ENCODE peak calls at places on chromosomes 5 and 9, in ten cellular contexts. G, O, N, K, C, E, F, U, B and D are unnamed samples. For H3K4me1 and H3K27me3, the result is how much of the 10 kb centered on the place peaks cover.

GRCh38 chr9:107020040-107020530 is 157.1 kb downstream of the ZNF462 start:
- DNase-seq in E (no peak), K (no peak), G (no peak), B (peak), F (peak), U (peak), O (peak), N (no peak), C (peak), D (peak)

GRCh38 chr5:170571331-170571731 is 67.5 kb downstream of the KCNIP1 start:
- DNase-seq in O (peak), K (no peak), F (peak), B (no peak), G (no peak), C (no peak), N (no peak), U (no peak), E (peak), D (no peak)

GRCh38 chr9:91760906-91761305 is 189.1 kb downstream of the ROR2 start:
- DNase-seq in N (no peak), G (no peak), U (no peak), F (peak), O (no peak), K (no peak), B (no peak), E (no peak), C (no peak), D (no peak)

GRCh38 chr5:1789838-1790462 is 9.7 kb downstream of the MRPL36 start:
- DNase-seq in K (no peak), E (no peak), F (no peak), B (no peak), N (no peak), U (peak), G (no peak), C (no peak), O (no peak), D (peak)

GRCh38 chr5:115241881-115242642 is 20.6 kb downstream of the PGGT1B start:
- DNase-seq in O (no peak), N (no peak), F (no peak), U (no peak), E (no peak), B (no peak), C (no peak), G (no peak), K (no peak), D (no peak)

GRCh38 chr5:91072891-91073290 is 310.2 kb downstream of the ARRDC3 start:
- DNase-seq in E (no peak), B (peak), G (no peak), F (peak), N (no peak), U (no peak), C (peak), K (no peak), O (no peak), D (peak)

GRCh38 chr9:90441814-90442213 is 200.8 kb downstream of the DIRAS2 start:
- DNase-seq in E (no peak), G (no peak), F (no peak), N (no peak), U (no peak), C (no peak), O (no peak), K (no peak), B (no peak), D (no peak)

GRCh38 chr5:168073311-168073710 is 218.1 kb upstream of the WWC1 start:
- DNase-seq in U (no peak), B (no peak), F (no peak), E (no peak), G (no peak), K (no peak), O (no peak), N (no peak), C (no peak), D (peak)

GRCh38 chr9:81758123-81758797 is 68.9 kb upstream of the TLE1 start:
- DNase-seq in C (no peak), B (no peak), O (no peak), U (no peak), E (no peak), G (no peak), F (no peak), K (no peak), N (no peak), D (no peak)

GRCh38 chr5:1055896-1056610 is 47.5 kb downstream of the NKD2 start:
- DNase-seq in K (no peak), O (no peak), U (no peak), E (no peak), G (no peak), C (no peak), N (no peak), B (no peak), F (no peak), D (no peak)

GRCh38 chr9:97905228-97905627 is 17.1 kb downstream of the TRMO start:
- DNase-seq in E (no peak), F (no peak), N (no peak), U (no peak), K (no peak), O (no peak), G (no peak), B (no peak), C (no peak), D (no peak)

GRCh38 chr5:180381851-180382480 is 28.8 kb upstream of the GFPT2 start:
- DNase-seq in U (no peak), O (no peak), B (peak), C (no peak), E (no peak), G (no peak), F (no peak), K (no peak), N (no peak), D (no peak)

GRCh38 chr5:157303667-157304327 is 37.9 kb downstream of the CYFIP2 start:
- DNase-seq in U (no peak), C (peak), E (peak), O (peak), B (peak), G (no peak), N (no peak), F (no peak), K (peak), D (no peak)

GRCh38 chr5:106481375-106481774 is 1189.4 kb downstream of the EFNA5 start:
- DNase-seq in O (no peak), B (no peak), F (no peak), K (no peak), G (no peak), C (no peak), E (no peak), U (no peak), N (no peak), D (no peak)

GRCh38 chr9:130040901-130041647 is 1.9 kb downstream of the FNBP1 start:
- DNase-seq in B (no peak), E (no peak), G (no peak), C (no peak), K (no peak), U (peak), O (no peak), F (no peak), N (no peak), D (no peak)

GRCh38 chr5:127447822-127448221 is 69.6 kb upstream of the PRRC1 start:
- DNase-seq in K (no peak), N (no peak), F (no peak), O (no peak), B (no peak), E (no peak), C (no peak), G (no peak), U (no peak), D (peak)

GRCh38 chr5:109826426-109826825 is 136.7 kb downstream of the MAN2A1 start:
- DNase-seq in B (no peak), C (no peak), K (no peak), G (no peak), N (no peak), O (no peak), F (peak), E (peak), U (no peak), D (peak)

GRCh38 chr5:112918679-112919078 is 3.3 kb downstream of the REEP5 start:
- DNase-seq in C (no peak), G (no peak), B (peak), U (no peak), K (no peak), F (no peak), N (no peak), O (no peak), E (no peak), D (no peak)

GRCh38 chr5:143177263-143177994 is 226.1 kb downstream of the NR3C1 start:
- DNase-seq in E (no peak), N (no peak), F (peak), K (no peak), G (no peak), U (no peak), O (no peak), C (no peak), B (peak), D (peak)

GRCh38 chr9:126439402-126439765 is 112.8 kb downstream of the MVB12B start:
- DNase-seq in C (no peak), U (no peak), N (no peak), E (no peak), B (no peak), O (no peak), F (no peak), G (no peak), K (no peak), D (no peak)

GRCh38 chr5:133390416-133391155 is 221.8 kb downstream of the FSTL4 start:
- DNase-seq in K (peak), G (no peak), O (no peak), C (no peak), N (no peak), E (no peak), U (peak), F (no peak), B (no peak), D (no peak)

GRCh38 chr9:137275937-137276756 is 1.4 kb upstream of the TOR4A start:
- DNase-seq in F (peak), K (peak), O (no peak), N (no peak), B (no peak), E (no peak), G (no peak), U (peak), C (no peak), D (no peak)

GRCh38 chr9:136018257-136019031 is 57.3 kb upstream of the UBAC1 start:
- DNase-seq in U (peak), O (no peak), F (no peak), E (no peak), G (no peak), K (peak), C (no peak), N (no peak), B (no peak), D (no peak)

GRCh38 chr9:136015656-136016055 is 54.5 kb upstream of the UBAC1 start:
- DNase-seq in N (no peak), O (no peak), C (no peak), F (no peak), K (peak), E (peak), B (peak), G (no peak), U (peak), D (no peak)

GRCh38 chr9:136016221-136016881 is 55.2 kb upstream of the UBAC1 start:
- DNase-seq in N (no peak), F (no peak), O (no peak), C (no peak), U (peak), G (no peak), E (no peak), K (peak), B (no peak), D (no peak)

GRCh38 chr9:136017813-136018190 is 56.6 kb upstream of the UBAC1 start:
- DNase-seq in B (no peak), N (no peak), K (peak), U (peak), G (no peak), C (no peak), E (no peak), O (no peak), F (no peak), D (no peak)

DNA sequence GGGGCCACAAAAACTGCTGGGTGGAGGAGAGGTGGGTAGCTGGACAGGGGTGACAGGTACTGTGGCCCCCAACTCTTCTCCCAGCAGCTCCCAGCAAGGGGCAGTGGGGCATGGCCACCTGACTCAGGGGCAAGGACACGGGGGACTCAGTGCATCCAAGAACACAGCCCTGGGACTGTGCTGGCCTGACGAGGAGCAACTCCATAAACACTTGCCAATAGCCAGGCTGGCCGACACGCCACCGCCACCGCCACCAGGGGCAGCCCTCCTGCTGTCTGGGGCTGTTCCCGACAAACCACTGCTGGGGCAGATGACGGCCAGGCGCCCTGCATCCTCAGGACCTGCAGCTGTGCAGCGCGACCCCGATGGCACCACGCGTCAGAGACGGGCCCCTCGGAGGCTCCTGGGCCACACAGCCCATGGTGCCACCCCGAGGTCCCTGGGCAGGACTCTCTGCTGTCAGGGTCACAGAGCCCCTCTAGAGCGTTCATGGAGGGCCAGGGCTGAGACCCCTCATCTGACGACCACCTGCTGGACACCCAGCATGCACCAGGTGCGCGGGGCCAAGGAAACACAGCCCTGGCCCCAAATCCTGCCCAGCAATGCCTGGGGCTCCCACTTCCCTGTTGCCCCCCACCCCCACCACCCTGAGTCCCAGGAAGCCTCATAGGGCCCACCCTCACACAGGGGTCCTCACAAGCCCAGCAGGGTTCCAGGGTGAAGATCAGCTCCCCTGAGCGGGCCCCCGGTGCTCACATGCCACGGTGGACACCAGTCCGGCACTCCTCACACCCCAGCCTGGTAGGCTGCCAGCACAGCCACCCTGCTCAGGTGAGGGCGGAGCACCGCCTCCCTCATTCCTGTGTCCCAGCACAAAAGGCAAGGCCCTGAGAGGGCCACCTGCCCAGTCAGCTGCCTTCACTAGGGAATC is 56.0 kb upstream of the UBAC1 start:
- DNase-seq in E (no peak), K (peak), B (peak), G (no peak), O (no peak), N (no peak), U (peak), C (no peak), F (no peak), D (no peak)
- TF ChIP-seq CTCF in E (peak), K (no peak), B (no peak), G (no peak), O (no peak), N (no peak), U (no peak), C (no peak), F (no peak), D (no peak)

DNA sequence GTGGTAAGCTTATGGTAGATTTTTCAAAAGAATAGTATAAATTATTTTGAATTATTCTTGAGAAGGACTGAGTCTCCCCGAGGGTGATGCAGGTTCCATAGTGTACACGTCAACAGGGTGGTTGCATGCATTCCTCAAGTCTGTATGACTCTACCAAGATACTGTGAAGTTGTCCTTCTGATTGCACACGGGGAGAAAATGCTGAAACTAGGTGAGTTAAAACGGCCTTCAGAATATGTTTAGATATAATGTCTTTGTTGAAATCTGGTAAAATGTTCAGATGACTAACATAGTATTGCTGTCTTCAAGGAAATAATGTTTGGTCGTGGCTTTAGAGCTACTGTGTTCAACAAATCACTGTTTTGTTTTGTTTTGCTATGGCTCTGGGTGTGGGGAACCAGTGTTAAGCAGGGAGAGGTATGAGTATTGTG is 22.4 kb upstream of the TNFAIP8 start:
- DNase-seq in N (no peak), C (no peak), G (no peak), K (no peak), O (no peak), U (no peak), B (no peak), E (no peak), F (no peak), D (peak)
- H3K4me1 ChIP-seq in N (under half), C (under half), G (under half), K (under half), O (under half), U (half or more), B (under half), E (under half), F (under half), D (under half)

DNA sequence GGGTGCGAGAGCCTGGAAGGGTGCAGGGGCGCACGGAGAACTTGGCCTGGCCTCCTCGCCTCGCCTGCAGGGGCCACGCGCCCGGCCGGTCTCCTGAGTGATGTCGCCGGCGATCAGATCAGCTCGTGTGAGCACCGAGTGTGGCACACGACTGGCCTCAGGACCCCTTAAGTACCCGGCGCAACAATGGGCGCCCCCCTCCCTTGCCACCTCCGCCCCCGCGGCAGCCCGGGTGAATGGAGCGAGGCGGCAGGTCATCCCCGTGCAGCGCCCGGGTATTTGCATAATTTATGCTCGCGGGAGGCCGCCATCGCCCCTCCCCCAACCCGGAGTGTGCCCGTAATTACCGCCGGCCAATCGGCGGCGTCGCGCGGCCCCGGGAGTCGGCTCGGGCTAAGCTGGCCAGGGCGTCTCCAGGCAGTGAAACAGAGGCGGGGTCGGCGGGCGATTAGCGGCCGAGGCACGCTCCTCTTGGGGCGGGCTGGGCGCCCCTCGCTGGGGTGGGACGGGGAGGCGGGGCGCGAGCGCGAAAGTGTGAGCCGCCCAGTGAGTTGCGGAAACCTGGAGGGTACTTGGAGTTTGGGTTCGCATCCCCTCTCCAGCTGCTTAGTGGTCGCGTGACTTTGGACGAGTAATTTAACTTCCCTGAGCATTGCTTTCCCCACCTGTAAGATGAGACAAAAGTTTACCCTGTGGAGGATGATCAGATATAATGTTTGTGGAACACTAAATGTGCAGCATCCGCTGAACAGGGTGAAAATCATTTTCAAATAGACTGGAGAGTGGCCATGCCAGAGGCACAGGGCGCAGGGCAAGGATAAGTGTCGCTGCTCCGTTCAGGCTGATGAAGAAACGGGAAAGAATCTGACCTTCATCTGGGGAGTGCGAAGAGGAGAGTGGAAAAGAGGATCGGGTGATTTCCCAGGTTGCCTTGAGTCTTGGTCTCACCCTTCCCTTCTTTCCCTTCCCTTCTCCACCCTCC is at the start of gene NEUROG1:
- DNase-seq in F (peak), U (no peak), K (peak), N (no peak), G (no peak), E (peak), B (no peak), O (peak), C (peak), D (no peak)
- H3K27me3 ChIP-seq in F (half or more), U (half or more), K (half or more), N (under half), G (under half), E (under half), B (under half), O (half or more), C (half or more), D (half or more)

GRCh38 chr9:105243935-105244273 is 547 bp upstream of the SLC44A1 start:
- DNase-seq in F (no peak), U (no peak), K (no peak), B (no peak), G (no peak), C (no peak), O (no peak), E (no peak), N (no peak), D (no peak)

GRCh38 chr9:105246656-105247162 is 2.3 kb downstream of the SLC44A1 start:
- DNase-seq in B (peak), K (no peak), F (no peak), O (no peak), C (no peak), E (no peak), U (no peak), N (no peak), G (no peak), D (no peak)

GRCh38 chr9:105244274-105244995 is at the start of gene SLC44A1:
- DNase-seq in O (peak), N (peak), E (peak), F (peak), C (peak), U (peak), G (peak), B (peak), K (peak), D (peak)

GRCh38 chr9:105245720-105246161 is 1.3 kb downstream of the SLC44A1 start:
- DNase-seq in B (no peak), N (no peak), G (no peak), U (no peak), F (no peak), K (no peak), E (no peak), C (no peak), O (no peak), D (no peak)

GRCh38 chr9:105244996-105245719 is 707 bp downstream of the SLC44A1 start:
- DNase-seq in K (peak), G (no peak), B (peak), F (peak), O (peak), U (peak), C (peak), N (no peak), E (peak), D (peak)
- TF ChIP-seq CTCF in K (peak), G (peak), B (no peak), F (peak), O (peak), U (no peak), C (peak), N (peak), E (peak), D (peak)

GRCh38 chr9:113582698-113583200 is 119.2 kb downstream of the RGS3 start:
- DNase-seq in E (no peak), B (peak), O (no peak), F (no peak), G (no peak), U (no peak), K (no peak), N (no peak), C (no peak), D (no peak)

GRCh38 chr9:113581865-113582697 is 118.6 kb downstream of the RGS3 start:
- DNase-seq in G (no peak), K (no peak), F (no peak), B (peak), N (peak), E (no peak), O (no peak), U (peak), C (no peak), D (no peak)

GRCh38 chr9:113580041-113580953 is 116.8 kb downstream of the RGS3 start:
- DNase-seq in O (no peak), F (no peak), G (no peak), E (peak), N (peak), B (peak), K (no peak), U (peak), C (no peak), D (no peak)

GRCh38 chr9:113579270-113580040 is 115.9 kb downstream of the RGS3 start:
- DNase-seq in N (peak), C (no peak), B (peak), F (no peak), K (no peak), E (no peak), U (peak), O (no peak), G (no peak), D (no peak)

GRCh38 chr9:113580954-113581311 is 117.4 kb downstream of the RGS3 start:
- DNase-seq in U (no peak), G (no peak), N (no peak), K (no peak), C (no peak), B (no peak), E (no peak), O (no peak), F (no peak), D (no peak)
- H3K4me1 ChIP-seq in U (half or more), G (half or more), N (half or more), K (under half), C (under half), B (under half), E (under half), O (under half), F (under half), D (under half)

DNA sequence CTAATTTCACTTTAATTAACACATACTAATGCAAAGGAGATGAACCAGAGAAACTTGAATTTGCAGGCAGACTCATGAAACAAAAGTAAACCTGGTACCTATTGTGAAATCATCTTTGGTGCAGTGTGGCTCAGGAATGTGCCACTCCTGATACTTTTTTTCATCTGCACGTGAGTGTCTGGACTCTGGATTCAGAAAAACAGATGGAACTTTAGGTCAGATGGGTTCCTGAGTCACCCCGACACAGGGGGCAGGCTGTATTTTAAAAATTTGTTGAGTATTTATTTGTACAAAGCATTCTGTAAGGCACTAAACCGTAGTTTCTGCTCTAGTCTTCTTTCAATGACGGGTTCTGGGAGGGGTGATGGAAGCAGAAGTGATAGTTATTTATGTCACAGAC is 52.2 kb upstream of the TUT7 start:
- DNase-seq in F (peak), C (no peak), U (no peak), N (no peak), K (no peak), E (no peak), O (no peak), G (no peak), B (peak), D (peak)
- H3K27me3 ChIP-seq in F (under half), C (under half), U (under half), N (under half), K (under half), E (under half), O (half or more), G (under half), B (under half), D (under half)